ENCODE peak calls at places on chromosomes 6 and 20, in ten cellular contexts. E is NCI-H1694 treated with DMSO at 0.1 percent for 48 hours; A is NCI-H1417; R is stimulated activated naive B cell treated with anti-CD40 and anti-IgM and Interleukin-4, amounts not matched to agents 10 μg/mL and 1 μg/mL and 100 μg/mL, for 72 hours; V is NAMALWA; L is activated effector memory CD4-positive, alpha-beta T cell treated with anti-CD3 and anti-CD28 coated beads, Interleukin-2, amount 50 U/mL, for 16 hours; K is NCI-H510A treated with DMSO at 0.1 percent for 48 hours; Z is astrocyte of the hippocampus; X is sciatic nerve; M is stimulated activated CD8-positive, alpha-beta memory T cell treated with anti-CD3 and anti-CD28 coated beads, Interleukin-4, amount 100 ng/mL, for 24 hours. Q is an unnamed sample.

GRCh38 chr6:150087336-150087735 is 18.4 kb upstream of the ULBP3 start:
- DNase-seq in K (peak), V (no peak), A (no peak), Z (no peak), M (no peak), R (no peak), L (no peak), E (no peak), X (no peak), Q (no peak)

GRCh38 chr20:12358006-12358654 is 440.4 kb downstream of the BTBD3 start:
- DNase-seq in M (no peak), E (no peak), K (no peak), A (no peak), L (no peak), V (no peak), Z (peak), R (no peak), X (no peak), Q (no peak)

GRCh38 chr6:48240287-48240686 is 129.3 kb upstream of the PTCHD4 start:
- DNase-seq in A (no peak), V (no peak), K (no peak), R (no peak), M (no peak), L (no peak), Z (no peak), X (no peak), E (no peak), Q (no peak)

GRCh38 chr20:36574278-36575065 is 1.1 kb downstream of the TGIF2 start:
- DNase-seq in V (peak), X (peak), L (peak), A (peak), E (peak), Z (peak), K (peak), R (peak), M (peak), Q (peak)

GRCh38 chr6:30396833-30397479 is 52.0 kb downstream of the RPP21 start:
- DNase-seq in K (no peak), R (peak), L (peak), X (peak), Z (peak), V (peak), E (peak), M (peak), A (peak), Q (peak)

GRCh38 chr20:2237059-2237458 is 58.7 kb upstream of the TGM3 start:
- DNase-seq in K (no peak), V (no peak), R (no peak), E (no peak), X (peak), L (no peak), A (no peak), M (no peak), Z (peak), Q (peak)

GRCh38 chr20:57078101-57078500 is 188.3 kb downstream of the BMP7 start:
- DNase-seq in E (no peak), L (no peak), V (no peak), Z (no peak), K (no peak), M (no peak), X (no peak), R (no peak), A (no peak), Q (no peak)

GRCh38 chr6:37602360-37602759 is 95.3 kb downstream of the MDGA1 start:
- DNase-seq in R (no peak), A (no peak), L (no peak), V (no peak), Z (peak), E (no peak), K (no peak), M (no peak), X (no peak), Q (no peak)

GRCh38 chr6:47700051-47700450 is 1.7 kb downstream of the ADGRF4 start:
- DNase-seq in E (peak), X (no peak), M (no peak), L (no peak), R (no peak), V (no peak), A (no peak), Z (peak), K (no peak), Q (no peak)

GRCh38 chr6:25369043-25369442 is 89.9 kb downstream of the CARMIL1 start:
- DNase-seq in L (no peak), E (no peak), X (no peak), A (no peak), Z (no peak), M (no peak), V (no peak), K (no peak), R (no peak), Q (no peak)

Q was measured in spleen.